ENCODE peak calls at places on chromosomes 12 and 14, in five cellular contexts. T is nephron progenitor cell, Q is MCF 10A, G is SK-MEL-5, E is fibroblast of the aortic adventitia. W is an unnamed sample.

GRCh38 chr12:113194971-113195391 is 9.5 kb downstream of the RITA1 start:
- DNase-seq in E (peak; percentile 66), G (no peak), Q (no peak), T (peak; percentile 56), W (no peak)

GRCh38 chr14:51094282-51094821 is 553 bp downstream of the TRIM9 start:
- DNase-seq in G (no peak), T (peak; percentile 32), Q (no peak), E (no peak), W (no peak)

GRCh38 chr14:94474581-94475031 is 1.4 kb downstream of the SERPINA9 start:
- DNase-seq in E (no peak), Q (no peak), T (no peak), G (no peak), W (no peak)

GRCh38 chr14:95544588-95544987 is 9.7 kb downstream of the GLRX5 start:
- DNase-seq in T (no peak), G (no peak), E (no peak), Q (no peak), W (no peak)

GRCh38 chr12:18296909-18297280 is 35.6 kb downstream of the PIK3C2G start:
- DNase-seq in Q (peak; percentile 39), G (no peak), E (peak; percentile 19), T (no peak), W (no peak)

GRCh38 chr14:62696261-62696968 is 348.8 kb downstream of the KCNH5 start:
- DNase-seq in E (no peak), G (no peak), Q (no peak), T (no peak), W (no peak)

GRCh38 chr12:123752046-123752445 is 10.1 kb upstream of the DNAH10 start:
- DNase-seq in Q (no peak), T (no peak), G (no peak), E (no peak), W (no peak)

GRCh38 chr12:113439606-113440030 is 17.4 kb downstream of the SDSL start:
- DNase-seq in G (peak; percentile 65), T (peak; percentile 83), E (peak; percentile 37), Q (peak; percentile 54), W (no peak)

GRCh38 chr12:27982380-27982779 is 9.8 kb upstream of the PTHLH start:
- DNase-seq in Q (no peak), G (no peak), E (peak; percentile 50), T (no peak), W (no peak)

GRCh38 chr12:129296636-129297035 is 443.4 kb downstream of the GLT1D1 start:
- DNase-seq in T (no peak), Q (no peak), G (no peak), E (no peak), W (no peak)

GRCh38 chr14:77309122-77309521 is 11.6 kb downstream of the POMT2 start:
- DNase-seq in T (no peak), E (no peak), G (no peak), Q (no peak), W (no peak)

GRCh38 chr12:44972746-44973421 is 78.0 kb downstream of the DBX2 start:
- DNase-seq in E (peak; percentile 14), T (peak; percentile 30), Q (peak; percentile 39), G (peak; percentile 61), W (no peak)

GRCh38 chr12:43315961-43316360 is 236.0 kb downstream of the ADAMTS20 start:
- DNase-seq in T (no peak), G (no peak), E (peak; percentile 84), Q (no peak), W (no peak)

GRCh38 chr12:115160290-115161108 is 476.5 kb upstream of the TBX3 start:
- DNase-seq in T (peak; percentile 9), Q (no peak), E (no peak), G (no peak), W (no peak)

GRCh38 chr12:27179399-27180214 is 64.5 kb upstream of the STK38L start:
- DNase-seq in G (no peak), E (peak; percentile 92), T (no peak), Q (peak; percentile 94), W (no peak)

GRCh38 chr14:106269029-106269428 is 742.6 kb downstream of the TMEM121 start:
- DNase-seq in G (no peak), T (no peak), Q (no peak), E (no peak), W (no peak)

GRCh38 chr12:51349026-51349425 is 2.5 kb upstream of the CELA1 start:
- DNase-seq in G (no peak), T (no peak), E (peak; percentile 61), Q (no peak), W (no peak)

W was measured in tibial artery.